ENCODE peak calls at places on chromosomes 3 and 15, in eight cellular contexts. Z, K, N, F, J, V, H and E are unnamed samples.

GRCh38 chr3:157920804-157921203 is 185.4 kb downstream of the SHOX2 start:
- DNase-seq in Z (no peak), K (no peak), N (no peak), F (no peak), J (no peak), V (no peak), H (no peak), E (no peak)

GRCh38 chr3:142586803-142587406 is 8.4 kb upstream of the ATR start:
- DNase-seq in Z (peak; percentile 85), K (no peak), N (peak; percentile 15), F (peak; percentile 50), J (no peak), V (peak; percentile 89), H (no peak), E (peak; percentile 82)

GRCh38 chr15:59296181-59296617 is 76.5 kb downstream of the MYO1E start:
- DNase-seq in Z (no peak), K (no peak), N (no peak), F (no peak), J (no peak), V (peak; percentile 96), H (no peak), E (peak; percentile 94)

GRCh38 chr3:188801393-188801792 is 370.4 kb upstream of the TPRG1 start:
- DNase-seq in Z (no peak), K (no peak), N (no peak), F (no peak), J (no peak), V (no peak), H (no peak), E (no peak)

GRCh38 chr3:42994595-42994994 is 15.5 kb downstream of the GASK1A start:
- DNase-seq in Z (no peak), K (no peak), N (no peak), F (no peak), J (no peak), V (no peak), H (no peak), E (no peak)

GRCh38 chr3:42502429-42503250 is at the start of gene VIPR1:
- DNase-seq in Z (peak; percentile 30), K (peak; percentile 96), N (peak; percentile 91), F (peak; percentile 91), J (peak; percentile 92), V (peak; percentile 51), H (peak; percentile 73), E (no peak)

GRCh38 chr3:149512073-149512782 is 37.7 kb downstream of the TM4SF4 start:
- DNase-seq in Z (peak; percentile 64), K (peak; percentile 3), N (no peak), F (peak; percentile 21), J (no peak), V (peak; percentile 70), H (peak; percentile 64), E (peak; percentile 62)

GRCh38 chr3:4741404-4742307 is 237.6 kb upstream of the BHLHE40 start:
- DNase-seq in Z (peak; percentile 45), K (no peak), N (no peak), F (no peak), J (no peak), V (peak; percentile 95), H (no peak), E (peak; percentile 99)

GRCh38 chr3:78871048-78871447 is 896.8 kb downstream of the ROBO1 start:
- DNase-seq in Z (no peak), K (no peak), N (no peak), F (no peak), J (no peak), V (no peak), H (no peak), E (no peak)

GRCh38 chr3:108407858-108408257 is 102.5 kb downstream of the MYH15 start:
- DNase-seq in Z (no peak), K (no peak), N (no peak), F (no peak), J (no peak), V (no peak), H (no peak), E (no peak)

GRCh38 chr15:57427367-57427821 is 51.1 kb downstream of the CGNL1 start:
- DNase-seq in Z (peak; percentile 31), K (no peak), N (no peak), F (no peak), J (no peak), V (peak; percentile 72), H (peak; percentile 66), E (no peak)

GRCh38 chr3:189143321-189143720 is 28.4 kb upstream of the TPRG1 start:
- DNase-seq in Z (no peak), K (no peak), N (no peak), F (no peak), J (no peak), V (peak; percentile 28), H (no peak), E (no peak)